ENCODE peak calls at places on chromosome 22, in nine cellular contexts. I is foreskin keratinocyte; D is A549; G is uterus; A is left ventricle myocardium inferior; H is effector memory CD4-positive, alpha-beta T cell; Z is sigmoid colon; W is neural progenitor cell; J is kidney. O is an unnamed sample.

GRCh38 chr22:48428556-48429371 is 1398.9 kb downstream of the BRD1 start:
- DNase-seq in A (no peak), D (no peak), H (no peak), J (no peak), I (no peak), G (no peak), Z (no peak), W (no peak), O (no peak)

GRCh38 chr22:26905640-26906039 is 248.3 kb downstream of the MIAT start:
- DNase-seq in H (no peak), A (no peak), J (no peak), D (no peak), I (no peak), Z (no peak), W (no peak), G (no peak), O (no peak)

GRCh38 chr22:48227341-48228018 is 1465.0 kb downstream of the TBC1D22A start:
- DNase-seq in D (no peak), W (no peak), Z (no peak), J (no peak), G (no peak), A (no peak), I (no peak), H (no peak), O (no peak)

GRCh38 chr22:47049078-47049609 is 286.7 kb downstream of the TBC1D22A start:
- DNase-seq in W (no peak), D (no peak), I (no peak), H (no peak), Z (peak; percentile 49), J (peak; percentile 43), G (no peak), A (no peak), O (peak; percentile 24)

GRCh38 chr22:22111267-22111751 is 128.7 kb upstream of the TOP3B start:
- DNase-seq in Z (no peak), A (no peak), J (no peak), I (peak; percentile 98), W (no peak), D (peak; percentile 15), G (no peak), H (no peak), O (no peak)

GRCh38 chr22:20128902-20129746 is 2.5 kb upstream of the ZDHHC8 start:
- DNase-seq in J (no peak), W (peak; percentile 50), I (no peak), H (peak; percentile 38), G (no peak), Z (no peak), A (no peak), D (no peak), O (peak; percentile 66)

GRCh38 chr22:23104109-23104971 is 34.0 kb downstream of the GNAZ start:
- DNase-seq in G (no peak), W (no peak), Z (no peak), J (no peak), I (no peak), H (no peak), D (no peak), A (no peak), O (no peak)

GRCh38 chr22:31508536-31508935 is 12.2 kb downstream of the SFI1 start:
- DNase-seq in W (no peak), I (no peak), G (no peak), J (no peak), H (no peak), Z (no peak), D (no peak), A (no peak), O (no peak)

GRCh38 chr22:26837784-26838520 is 180.6 kb downstream of the MIAT start:
- DNase-seq in I (no peak), H (no peak), J (no peak), D (no peak), Z (no peak), W (no peak), A (no peak), G (no peak), O (no peak)

GRCh38 chr22:26701323-26701722 is 43.9 kb downstream of the MIAT start:
- DNase-seq in D (no peak), A (no peak), W (no peak), J (no peak), I (no peak), Z (no peak), G (no peak), H (no peak), O (no peak)

GRCh38 chr22:49251371-49251770 is 576.3 kb downstream of the BRD1 start:
- DNase-seq in H (no peak), J (no peak), W (no peak), G (no peak), Z (no peak), A (no peak), I (no peak), D (no peak), O (no peak)

GRCh38 chr22:20524004-20524481 is 16.6 kb downstream of the MED15 start:
- DNase-seq in D (no peak), Z (no peak), I (no peak), A (no peak), G (no peak), H (no peak), W (no peak), J (no peak), O (no peak)

GRCh38 chr22:46758867-46759290 is 3.6 kb upstream of the TBC1D22A start:
- DNase-seq in J (peak; percentile 55), Z (no peak), G (no peak), W (peak; percentile 72), I (no peak), D (peak; percentile 38), H (no peak), A (no peak), O (peak; percentile 62)

GRCh38 chr22:35375031-35375430 is 5.9 kb upstream of the HMOX1 start:
- DNase-seq in D (no peak), I (no peak), A (no peak), H (no peak), W (no peak), G (no peak), J (no peak), Z (no peak), O (no peak)

GRCh38 chr22:49099496-49100124 is 728.1 kb downstream of the BRD1 start:
- DNase-seq in Z (no peak), I (no peak), H (no peak), J (peak; percentile 37), A (no peak), W (no peak), G (no peak), D (peak; percentile 48), O (peak; percentile 33)

GRCh38 chr22:42316988-42317387 is 46.5 kb upstream of the TCF20 start:
- DNase-seq in G (peak; percentile 77), Z (peak; percentile 87), A (peak; percentile 31), I (peak; percentile 30), D (no peak), H (peak; percentile 25), J (no peak), W (no peak), O (no peak)

GRCh38 chr22:50151571-50152537 is 18.7 kb upstream of the PANX2 start:
- DNase-seq in W (no peak), G (no peak), H (no peak), A (no peak), I (no peak), D (no peak), J (no peak), Z (no peak), O (no peak)

DNA sequence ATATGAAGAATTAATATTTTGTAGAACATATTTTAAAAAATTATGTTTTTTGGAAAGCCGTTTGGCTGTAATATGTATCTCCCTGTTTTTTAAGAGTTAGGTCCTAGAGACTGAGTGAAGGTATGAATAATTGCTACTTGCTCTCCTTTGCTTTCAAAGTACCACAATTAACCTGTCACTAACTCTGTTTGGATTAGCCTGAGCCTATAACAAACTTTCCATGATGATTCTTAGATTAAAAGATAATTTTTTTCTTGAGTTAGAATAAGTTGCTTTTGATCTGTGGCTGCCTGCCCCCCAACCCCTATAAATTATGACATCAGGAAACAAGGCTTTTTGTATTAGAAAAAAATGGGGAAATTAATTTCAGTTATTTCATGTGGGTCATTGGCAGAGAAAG is 9.3 kb downstream of the MTMR3 start:
- DNase-seq in H (no peak), I (no peak), J (no peak), W (no peak), G (no peak), Z (no peak), D (no peak), A (no peak), O (no peak)
- H3K27ac ChIP-seq in H (no peak overlapping the region), I (no peak overlapping the region), J (no peak overlapping the region), W (no peak overlapping the region), G (no peak overlapping the region), Z (no peak overlapping the region), D (no peak overlapping the region), A (no peak overlapping the region), O (no peak overlapping the region)

DNA sequence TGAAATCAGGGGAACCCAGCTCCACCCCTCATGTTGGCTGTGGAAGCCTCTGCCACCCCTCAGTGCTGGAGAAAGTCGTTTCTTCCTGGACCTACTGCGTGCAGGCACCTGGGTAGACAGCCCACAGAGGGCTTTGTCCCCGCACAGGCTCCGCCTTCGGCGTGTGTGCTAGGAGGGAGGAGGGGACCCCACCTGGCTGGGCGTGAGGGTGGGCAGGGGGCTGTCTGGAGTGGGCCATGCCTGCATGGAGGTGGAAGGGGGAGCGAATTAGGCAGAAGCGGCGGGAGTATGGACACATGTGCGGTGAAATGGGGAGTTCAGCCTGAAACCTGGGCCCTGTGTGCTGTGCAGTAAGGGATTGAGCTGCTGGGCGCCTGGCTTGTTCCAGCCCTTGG is 49.3 kb downstream of the FBLN1 start:
- DNase-seq in W (no peak), A (no peak), Z (no peak), H (no peak), I (no peak), J (peak; percentile 75), G (no peak), D (no peak), O (peak; percentile 22)
- H3K27ac ChIP-seq in W (peak overlapping the region; percentile 11), A (peak overlapping the region; percentile 81), Z (peak overlapping the region; percentile 84), H (no peak overlapping the region), I (no peak overlapping the region), J (no peak overlapping the region), G (peak overlapping the region; percentile 94), D (peak overlapping the region; percentile 80), O (peak overlapping the region; percentile 57)

DNA sequence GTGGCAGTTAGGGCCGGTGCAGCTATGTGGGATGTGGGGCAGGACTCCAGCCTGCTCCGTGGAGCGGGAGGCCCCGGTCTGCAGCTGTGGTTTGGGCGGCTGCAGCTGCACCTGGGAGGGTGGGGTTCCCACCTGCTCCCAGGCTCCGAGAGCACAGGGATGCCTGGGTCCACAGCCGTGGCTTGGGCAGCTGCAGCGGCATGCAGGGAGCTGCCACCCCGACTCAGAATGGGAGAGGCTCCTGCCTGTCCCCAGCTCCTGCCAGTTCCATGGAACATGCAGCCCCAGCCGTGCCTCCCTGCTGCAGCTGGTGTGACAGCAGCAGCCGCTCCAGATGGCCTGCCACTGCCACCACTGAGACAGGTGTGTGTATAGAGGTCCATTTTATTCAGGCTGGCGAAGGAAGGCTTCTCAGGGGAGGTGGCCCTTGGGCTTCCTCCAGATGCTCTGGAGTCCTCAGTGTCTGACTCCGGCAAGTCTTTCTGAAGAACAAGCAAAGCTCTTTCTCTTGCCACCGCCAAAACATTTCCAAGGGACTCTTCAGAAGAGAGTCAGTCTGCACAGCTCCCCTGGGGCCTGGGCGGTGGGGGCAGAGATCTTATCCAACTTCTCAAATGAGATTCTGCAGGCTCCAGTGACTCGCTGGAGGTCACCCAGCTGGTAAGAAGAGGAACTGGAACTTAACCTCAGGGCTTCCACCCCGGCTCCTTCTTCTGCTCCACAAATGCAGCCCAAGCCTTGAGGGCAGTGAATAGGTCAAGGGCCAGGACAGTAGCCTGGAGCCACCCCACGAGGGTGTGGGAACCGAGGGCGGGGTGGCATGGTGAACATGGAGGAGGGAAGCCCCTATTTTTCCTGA is 21.6 kb upstream of the UPK3A start:
- DNase-seq in W (no peak), I (no peak), J (peak; percentile 85), H (no peak), D (no peak), G (no peak), Z (no peak), A (peak; percentile 46), O (no peak)
- H3K27ac ChIP-seq in W (no peak overlapping the region), I (no peak overlapping the region), J (no peak overlapping the region), H (no peak overlapping the region), D (peak overlapping the region; percentile 60), G (no peak overlapping the region), Z (peak overlapping the region; percentile 68), A (peak overlapping the region; percentile 57), O (no peak overlapping the region)

GRCh38 chr22:39567135-39567946 is 3.2 kb upstream of the CACNA1I start:
- DNase-seq in D (no peak), A (no peak), H (peak; percentile 9), J (no peak), W (no peak), I (peak; percentile 28), Z (no peak), G (no peak), O (no peak)
- H3K27ac ChIP-seq in D (no peak overlapping the region), A (no peak overlapping the region), H (no peak overlapping the region), J (no peak overlapping the region), W (no peak overlapping the region), I (no peak overlapping the region), Z (no peak overlapping the region), G (no peak overlapping the region), O (no peak overlapping the region)